ENCODE peak calls at places on chromosomes 6 and 20, in four cellular contexts. X is ovary, T is mammary epithelial cell, R is left lung. F is an unnamed sample.

GRCh38 chr20:53070714-53071392 is 98.7 kb downstream of the TSHZ2 start:
- DNase-seq in X (no peak), T (no peak), R (no peak), F (no peak)

GRCh38 chr6:7528565-7528964 is 12.9 kb upstream of the DSP start:
- DNase-seq in X (no peak), T (peak; percentile 97), R (no peak), F (no peak)

GRCh38 chr20:5024103-5024502 is 22.8 kb upstream of the SLC23A2 start:
- DNase-seq in X (no peak), T (no peak), R (no peak), F (no peak)

GRCh38 chr6:127083231-127084015 is 35.0 kb upstream of the RSPO3 start:
- DNase-seq in X (no peak), T (no peak), R (no peak), F (no peak)

GRCh38 chr6:163147988-163148387 is 266.5 kb upstream of the QKI start:
- DNase-seq in X (no peak), T (no peak), R (no peak), F (no peak)

GRCh38 chr6:14706378-14706929 is 539.4 kb upstream of the JARID2 start:
- DNase-seq in X (peak; percentile 63), T (peak; percentile 94), R (peak; percentile 61), F (peak; percentile 76)

GRCh38 chr20:41654884-41655283 is 36.7 kb upstream of the CHD6 start:
- DNase-seq in X (no peak), T (peak; percentile 5), R (no peak), F (no peak)

GRCh38 chr6:35181933-35182612 is 31.7 kb upstream of the SCUBE3 start:
- DNase-seq in X (peak; percentile 39), T (peak; percentile 72), R (peak; percentile 76), F (peak; percentile 80)

GRCh38 chr6:116764557-116764960 is 960 bp downstream of the FAM162B start:
- DNase-seq in X (peak; percentile 23), T (no peak), R (no peak), F (peak; percentile 59)

GRCh38 chr6:29494131-29494530 is 6.4 kb upstream of the MAS1L start:
- DNase-seq in X (no peak), T (no peak), R (no peak), F (no peak)

GRCh38 chr6:165663283-165663735 is 268 bp upstream of the PDE10A start:
- DNase-seq in X (peak; percentile 45), T (peak; percentile 12), R (no peak), F (peak; percentile 82)

GRCh38 chr6:170393033-170393432 is 86.5 kb downstream of the FAM120B start:
- DNase-seq in X (no peak), T (no peak), R (no peak), F (no peak)

GRCh38 chr6:80520195-80520594 is 413.7 kb downstream of the BCKDHB start:
- DNase-seq in X (no peak), T (peak; percentile 21), R (no peak), F (no peak)

GRCh38 chr6:5302995-5303622 is 41.8 kb downstream of the FARS2 start:
- DNase-seq in X (no peak), T (peak; percentile 77), R (peak; percentile 60), F (peak; percentile 57)

GRCh38 chr20:17841751-17842191 is 126.8 kb downstream of the SNX5 start:
- DNase-seq in X (peak; percentile 62), T (no peak), R (no peak), F (peak; percentile 79)

GRCh38 chr6:170073846-170074245 is 217.0 kb downstream of the DLL1 start:
- DNase-seq in X (no peak), T (no peak), R (peak; percentile 29), F (no peak)

GRCh38 chr6:97437087-97437486 is 154.1 kb upstream of the MMS22L start:
- DNase-seq in X (no peak), T (peak; percentile 7), R (no peak), F (no peak)

GRCh38 chr20:51826372-51826771 is 24.1 kb upstream of the SALL4 start:
- DNase-seq in X (no peak), T (no peak), R (no peak), F (no peak)

GRCh38 chr6:32046450-32047083 is 8.4 kb downstream of the CYP21A2 start:
- DNase-seq in X (peak; percentile 67), T (no peak), R (no peak), F (peak; percentile 73)

GRCh38 chr20:1469925-1470571 is 3.4 kb upstream of the NSFL1C start:
- DNase-seq in X (peak; percentile 27), T (peak; percentile 99), R (peak; percentile 84), F (peak; percentile 90)

GRCh38 chr6:23611776-23612381 is 514.1 kb upstream of the NRSN1 start:
- DNase-seq in X (no peak), T (no peak), R (no peak), F (no peak)

GRCh38 chr6:110547266-110547964 is 71.0 kb upstream of the SLC22A16 start:
- DNase-seq in X (no peak), T (peak; percentile 84), R (no peak), F (no peak)

DNA sequence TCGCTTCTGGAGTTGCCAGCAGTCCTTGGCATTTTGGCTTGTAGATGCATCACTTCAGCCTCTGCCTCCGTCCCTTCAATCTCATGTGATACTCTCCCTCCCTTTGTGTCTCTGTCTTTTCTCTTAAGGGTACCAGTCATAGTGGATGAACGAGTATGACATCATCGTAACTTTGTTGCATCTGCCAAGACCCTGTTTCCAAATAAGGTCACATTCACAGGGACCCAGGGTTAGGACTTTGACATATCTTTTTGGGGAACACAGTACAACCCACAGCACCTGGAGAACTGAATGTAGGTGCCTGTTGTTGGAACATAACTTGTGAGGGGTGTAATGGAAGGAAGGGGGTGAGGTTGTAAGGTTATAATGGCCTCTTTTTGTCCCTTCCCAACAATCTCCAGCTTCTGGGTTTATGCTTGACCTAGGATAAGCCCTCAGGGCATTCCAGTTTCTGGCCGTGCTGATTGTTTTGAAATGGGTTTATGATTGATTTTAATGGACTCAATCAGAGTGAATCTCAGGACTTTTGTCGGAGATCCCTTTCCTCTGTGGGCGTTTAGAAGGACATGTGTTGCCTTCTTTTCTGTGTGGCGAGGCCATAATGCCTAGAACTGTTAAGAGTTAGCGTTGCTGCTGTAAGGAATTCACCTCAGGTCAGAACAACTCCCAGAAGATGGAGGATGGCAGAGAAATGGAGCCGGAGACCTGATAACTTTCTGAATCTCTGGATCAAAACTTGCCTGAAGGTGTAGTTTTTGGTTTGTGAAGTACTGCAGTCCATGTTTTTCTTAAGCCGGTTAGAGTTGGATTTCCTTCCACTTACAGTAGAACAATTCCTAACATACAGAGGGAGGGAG is 9.2 kb downstream of the ATRN start:
- DNase-seq in X (no peak), T (no peak), R (no peak), F (no peak)
- H3K27ac ChIP-seq in X (no peak overlapping the region), T (no peak overlapping the region), R (no peak overlapping the region), F (no peak overlapping the region)

GRCh38 chr6:41637179-41638001 is 878 bp upstream of the MDFI start:
- DNase-seq in X (no peak), T (peak; percentile 46), R (no peak), F (no peak)
- H3K4me3 ChIP-seq in X (peak overlapping the region; percentile 46), T (peak overlapping the region; percentile 54), R (peak overlapping the region; percentile 44), F (peak overlapping the region; percentile 54)

DNA sequence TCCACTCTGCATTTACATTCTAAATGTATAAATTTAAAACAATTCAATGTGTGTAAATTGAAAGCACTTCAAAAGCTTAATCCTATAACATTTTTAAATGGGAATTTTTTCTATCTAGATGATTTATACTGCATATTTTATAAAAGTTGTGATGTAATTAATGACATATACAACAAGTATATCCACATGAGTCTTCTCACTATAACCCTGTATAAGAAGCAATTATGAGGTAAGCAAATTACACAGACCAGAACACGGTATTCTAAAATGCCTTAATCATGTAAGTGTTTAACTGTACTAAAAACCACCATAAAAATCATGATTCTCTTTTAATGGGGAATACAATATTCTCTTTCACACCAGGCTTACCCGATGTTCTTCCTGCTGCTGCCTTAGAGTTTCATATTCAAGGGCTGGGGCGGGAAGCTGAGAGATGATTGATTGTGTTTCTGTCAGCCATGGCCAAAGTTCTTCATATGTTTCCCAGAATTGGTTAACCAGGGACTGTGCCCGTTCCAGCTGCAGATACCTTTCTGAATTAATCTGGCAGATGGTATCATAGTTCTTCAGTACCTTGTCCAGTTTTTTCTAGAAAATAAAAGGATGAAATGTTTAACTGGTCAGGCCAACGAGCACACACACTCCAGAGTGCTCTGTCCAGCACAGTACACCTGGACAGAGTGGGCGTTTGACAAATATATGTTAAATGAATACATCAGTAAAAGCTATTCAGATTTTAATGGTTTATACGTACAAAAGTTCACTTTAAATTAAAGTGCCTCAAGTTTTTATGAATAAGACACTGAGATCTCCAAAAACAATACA is 127.4 kb downstream of the DST start:
- DNase-seq in X (no peak), T (no peak), R (no peak), F (no peak)
- H3K4me1 ChIP-seq in X (peaks cover 2% of the 10 kb centered on the region), T (no peaks in the 10 kb centered on the region), R (peaks cover 5% of the 10 kb centered on the region), F (peaks cover 4% of the 10 kb centered on the region)

GRCh38 chr20:63273180-63273579 is 567 bp downstream of the ARFGAP1 start:
- DNase-seq in X (no peak), T (no peak), R (no peak), F (no peak)
- H3K27ac ChIP-seq in X (no peak overlapping the region), T (peak overlapping the region; percentile 74), R (peak overlapping the region; percentile 63), F (no peak overlapping the region)

GRCh38 chr20:21703740-21704407 is 1.6 kb upstream of the PAX1 start:
- DNase-seq in X (no peak), T (no peak), R (no peak), F (no peak)
- H3K4me3 ChIP-seq in X (no peak overlapping the region), T (no peak overlapping the region), R (no peak overlapping the region), F (no peak overlapping the region)

GRCh38 chr6:153947817-153948447 is 91.1 kb upstream of the OPRM1 start:
- DNase-seq in X (no peak), T (peak; percentile 14), R (no peak), F (no peak)

GRCh38 chr6:153944197-153944596 is 94.8 kb upstream of the OPRM1 start:
- DNase-seq in X (no peak), T (no peak), R (no peak), F (no peak)

GRCh38 chr6:153949606-153950005 is 89.4 kb upstream of the OPRM1 start:
- DNase-seq in X (no peak), T (no peak), R (no peak), F (no peak)
- H3K4me1 ChIP-seq in X (no peaks in the 10 kb centered on the region), T (no peaks in the 10 kb centered on the region), R (no peaks in the 10 kb centered on the region), F (no peaks in the 10 kb centered on the region)